ENCODE peak calls at places on chromosomes 12 and 14, in five cellular contexts. Q is NCI-H748 treated with DMSO at 0.1 percent for 48 hours, C is fibroblast of lung, N is nucleus accumbens, O is small intestine. K is an unnamed sample.

GRCh38 chr14:91063119-91063518 is 2.7 kb upstream of the RPS6KA5 start:
- DNase-seq in C (no peak), Q (no peak), N (no peak), O (peak; percentile 63), K (no peak)

GRCh38 chr14:95466506-95466905 is 49.9 kb downstream of the SYNE3 start:
- DNase-seq in Q (no peak), N (no peak), C (no peak), O (no peak), K (no peak)

GRCh38 chr14:105482486-105483110 is 4.1 kb upstream of the CRIP1 start:
- DNase-seq in O (no peak), N (no peak), Q (no peak), C (no peak), K (no peak)

GRCh38 chr14:61225304-61225703 is 55.8 kb downstream of the TMEM30B start:
- DNase-seq in O (no peak), Q (no peak), N (no peak), C (no peak), K (no peak)

GRCh38 chr12:54983536-54984102 is 943 bp downstream of the TESPA1 start:
- DNase-seq in Q (no peak), C (no peak), N (no peak), O (no peak), K (no peak)

GRCh38 chr12:4154672-4155225 is 118.8 kb upstream of the CCND2 start:
- DNase-seq in Q (no peak), C (no peak), N (no peak), O (no peak), K (no peak)

GRCh38 chr14:61749264-61749663 is 13.0 kb upstream of the SNAPC1 start:
- DNase-seq in C (no peak), O (no peak), N (no peak), Q (no peak), K (no peak)

GRCh38 chr14:90263748-90264449 is 7.5 kb downstream of the PSMC1 start:
- DNase-seq in Q (no peak), N (no peak), C (no peak), O (no peak), K (no peak)

K was measured in hepatocyte.